ENCODE peak calls at places on chromosomes 1 and 21, in seven cellular contexts. N is IMR-90, I is colonic mucosa, F is prostate gland, T is right lobe of liver, K is fibroblast of lung, D is A673. W is an unnamed sample.

GRCh38 chr1:226520640-226521355 is 27.8 kb upstream of the STUM start:
- DNase-seq in N (no peak), I (peak; percentile 11), F (no peak), T (no peak), K (no peak), D (no peak), W (no peak)

GRCh38 chr1:208089151-208089550 is 155.0 kb downstream of the PLXNA2 start:
- DNase-seq in N (no peak), I (no peak), F (no peak), T (no peak), K (peak; percentile 20), D (no peak), W (no peak)

GRCh38 chr1:220881918-220882891 is 3.0 kb downstream of the HLX start:
- DNase-seq in N (peak; percentile 59), I (no peak), F (no peak), T (peak; percentile 68), K (peak; percentile 82), D (no peak), W (no peak)

GRCh38 chr1:3261007-3261968 is 192.3 kb downstream of the PRDM16 start:
- DNase-seq in N (no peak), I (no peak), F (no peak), T (no peak), K (no peak), D (no peak), W (peak; percentile 53)

GRCh38 chr1:185162491-185162890 is 5.5 kb downstream of the SWT1 start:
- DNase-seq in N (no peak), I (no peak), F (no peak), T (no peak), K (no peak), D (no peak), W (no peak)

GRCh38 chr1:78003882-78004718 is 639 bp upstream of the DNAJB4 start:
- DNase-seq in N (peak; percentile 83), I (peak; percentile 56), F (peak; percentile 19), T (no peak), K (peak; percentile 83), D (peak; percentile 94), W (no peak)

GRCh38 chr21:45530423-45531113 is 11.7 kb downstream of the SLC19A1 start:
- DNase-seq in N (no peak), I (no peak), F (no peak), T (peak; percentile 52), K (no peak), D (no peak), W (no peak)

GRCh38 chr1:5980314-5981008 is 11.8 kb downstream of the NPHP4 start:
- DNase-seq in N (peak; percentile 34), I (no peak), F (no peak), T (no peak), K (peak; percentile 11), D (peak; percentile 93), W (no peak)

GRCh38 chr1:7385471-7386225 is 385.4 kb upstream of the VAMP3 start:
- DNase-seq in N (no peak), I (peak; percentile 12), F (no peak), T (no peak), K (no peak), D (no peak), W (no peak)

GRCh38 chr1:194975913-194976312 is 1632.3 kb downstream of the KCNT2 start:
- DNase-seq in N (peak; percentile 62), I (no peak), F (no peak), T (no peak), K (peak; percentile 57), D (no peak), W (no peak)

GRCh38 chr21:46424621-46425020 is 34.1 kb upstream of the DIP2A start:
- DNase-seq in N (no peak), I (no peak), F (no peak), T (peak; percentile 32), K (no peak), D (no peak), W (peak; percentile 21)

GRCh38 chr1:20476260-20477038 is 9.6 kb downstream of the CAMK2N1 start:
- DNase-seq in N (no peak), I (peak; percentile 97), F (no peak), T (peak; percentile 96), K (peak; percentile 54), D (no peak), W (peak; percentile 98)

GRCh38 chr1:37691497-37692077 is 729 bp upstream of the CDCA8 start:
- DNase-seq in N (peak; percentile 45), I (peak; percentile 53), F (peak; percentile 16), T (peak; percentile 66), K (peak; percentile 31), D (peak; percentile 23), W (peak; percentile 33)

GRCh38 chr1:36516372-36517018 is 33.8 kb upstream of the CSF3R start:
- DNase-seq in N (peak; percentile 43), I (peak; percentile 29), F (no peak), T (peak; percentile 70), K (peak; percentile 53), D (peak; percentile 71), W (peak; percentile 56)

GRCh38 chr1:102796429-102796828 is 311.9 kb downstream of the COL11A1 start:
- DNase-seq in N (no peak), I (no peak), F (no peak), T (no peak), K (no peak), D (no peak), W (no peak)

GRCh38 chr1:154837679-154838171 is 32.4 kb downstream of the KCNN3 start:
- DNase-seq in N (no peak), I (peak; percentile 39), F (no peak), T (no peak), K (no peak), D (no peak), W (peak; percentile 6)

GRCh38 chr1:217585577-217585976 is 45.3 kb downstream of the GPATCH2 start:
- DNase-seq in N (no peak), I (no peak), F (no peak), T (no peak), K (no peak), D (no peak), W (no peak)

GRCh38 chr1:50930193-50930592 is 29.9 kb downstream of the FAF1 start:
- DNase-seq in N (no peak), I (no peak), F (no peak), T (no peak), K (no peak), D (no peak), W (no peak)

GRCh38 chr1:183218039-183218618 is 32.1 kb downstream of the LAMC2 start:
- DNase-seq in N (peak; percentile 11), I (no peak), F (no peak), T (no peak), K (peak; percentile 47), D (no peak), W (no peak)

GRCh38 chr1:27591622-27592021 is 12.3 kb downstream of the AHDC1 start:
- DNase-seq in N (peak; percentile 38), I (no peak), F (no peak), T (no peak), K (peak; percentile 53), D (peak; percentile 56), W (no peak)

GRCh38 chr1:27590917-27591508 is 12.9 kb downstream of the AHDC1 start:
- DNase-seq in N (no peak), I (peak; percentile 83), F (no peak), T (no peak), K (no peak), D (no peak), W (peak; percentile 51)

GRCh38 chr1:27592600-27593340 is 11.2 kb downstream of the AHDC1 start:
- DNase-seq in N (no peak), I (no peak), F (no peak), T (no peak), K (no peak), D (no peak), W (no peak)

GRCh38 chr1:27593341-27594326 is 10.3 kb downstream of the AHDC1 start:
- DNase-seq in N (no peak), I (no peak), F (no peak), T (no peak), K (no peak), D (no peak), W (no peak)

DNA sequence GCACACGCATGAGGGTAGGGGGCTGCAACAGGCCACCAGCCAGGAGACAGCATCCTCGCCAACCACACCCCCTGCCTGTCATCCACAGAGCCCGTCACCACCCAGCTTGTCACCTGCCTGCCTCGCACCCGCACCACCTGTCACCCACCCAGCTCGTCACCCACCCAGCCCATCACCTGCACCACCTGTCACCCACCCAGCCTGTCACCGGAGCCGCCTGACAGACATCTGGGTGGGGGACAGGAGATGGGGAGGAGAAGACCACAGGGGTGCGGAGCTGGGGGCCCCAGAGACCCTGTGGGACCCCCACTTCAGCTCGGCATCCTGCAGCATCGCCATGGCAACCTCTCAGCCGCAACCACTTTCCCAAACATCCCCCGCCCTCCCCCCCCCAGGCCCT is 11.8 kb downstream of the AHDC1 start:
- DNase-seq in N (no peak), I (no peak), F (no peak), T (no peak), K (no peak), D (no peak), W (no peak)
- H3K27ac ChIP-seq in N (no peak overlapping the region), I (no peak overlapping the region), F (no peak overlapping the region), T (no peak overlapping the region), K (no peak overlapping the region), D (no peak overlapping the region), W (no peak overlapping the region)

GRCh38 chr1:145892486-145893087 is 6.9 kb upstream of the ANKRD35 start:
- DNase-seq in N (peak; percentile 71), I (no peak), F (peak; percentile 51), T (no peak), K (peak; percentile 72), D (peak; percentile 53), W (no peak)

GRCh38 chr1:145889722-145890121 is 4.1 kb upstream of the ANKRD35 start:
- DNase-seq in N (no peak), I (no peak), F (no peak), T (no peak), K (peak; percentile 21), D (no peak), W (no peak)

GRCh38 chr1:145891587-145892485 is 6.2 kb upstream of the ANKRD35 start:
- DNase-seq in N (peak; percentile 99), I (peak; percentile 97), F (peak; percentile 99), T (peak; percentile 91), K (peak; percentile 99), D (peak; percentile 96), W (peak; percentile 89)

GRCh38 chr1:145893306-145894055 is 7.8 kb upstream of the ANKRD35 start:
- DNase-seq in N (no peak), I (no peak), F (no peak), T (no peak), K (no peak), D (no peak), W (no peak)

GRCh38 chr1:145891143-145891542 is 5.5 kb upstream of the ANKRD35 start:
- DNase-seq in N (peak; percentile 17), I (no peak), F (peak; percentile 87), T (no peak), K (peak; percentile 39), D (no peak), W (no peak)
- H3K4me1 ChIP-seq in N (peaks cover 12% of the 10 kb centered on the region), I (peaks cover 7% of the 10 kb centered on the region), F (peaks cover 18% of the 10 kb centered on the region), T (no peaks in the 10 kb centered on the region), K (peaks cover 19% of the 10 kb centered on the region), D (peaks cover 22% of the 10 kb centered on the region), W (no peaks in the 10 kb centered on the region)

DNA sequence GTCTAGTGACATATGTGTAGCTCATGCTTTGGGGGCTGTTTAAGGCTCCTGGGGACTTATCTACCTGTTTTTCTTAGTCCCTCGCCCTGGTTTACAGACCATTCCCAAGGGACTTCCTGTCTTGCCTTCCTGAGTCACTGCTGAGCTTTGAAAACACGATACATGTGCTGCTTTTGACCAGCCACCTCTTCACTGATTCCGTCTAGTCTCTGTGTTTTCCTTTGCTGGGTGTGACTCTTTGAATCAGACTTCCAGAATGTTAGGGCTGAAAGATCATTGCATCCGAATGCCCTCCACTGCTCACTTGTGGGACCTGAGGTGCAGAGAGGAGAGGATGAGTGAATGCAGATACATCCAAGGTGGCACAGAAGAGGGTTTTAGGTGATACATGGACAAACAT is 35.3 kb upstream of the CITED4 start:
- DNase-seq in N (peak; percentile 50), I (no peak), F (no peak), T (no peak), K (peak; percentile 13), D (no peak), W (no peak)
- H3K27ac ChIP-seq in N (no peak overlapping the region), I (no peak overlapping the region), F (no peak overlapping the region), T (no peak overlapping the region), K (no peak overlapping the region), D (no peak overlapping the region), W (no peak overlapping the region)

GRCh38 chr1:17567582-17567981 is 28.1 kb downstream of the ARHGEF10L start:
- DNase-seq in N (peak; percentile 64), I (no peak), F (no peak), T (no peak), K (peak; percentile 69), D (no peak), W (no peak)
- H3K4me1 ChIP-seq in N (peaks cover 16% of the 10 kb centered on the region), I (peaks cover 41% of the 10 kb centered on the region), F (peaks cover 5% of the 10 kb centered on the region), T (no peaks in the 10 kb centered on the region), K (peaks cover 17% of the 10 kb centered on the region), D (no peaks in the 10 kb centered on the region), W (peaks cover 5% of the 10 kb centered on the region)